ENCODE peak calls at places on chromosomes 11 and 22, in six cellular contexts. Z, G, V, W, O and K are unnamed samples.

GRCh38 chr11:14971865-14972580 is at the start of gene CALCA:
- DNase-seq in W (no peak), G (no peak), V (peak), O (no peak), Z (no peak), K (no peak)

GRCh38 chr11:10325398-10326079 is 20.7 kb downstream of the ADM start:
- DNase-seq in W (no peak), O (no peak), Z (no peak), G (no peak), V (no peak), K (no peak)

GRCh38 chr11:73233704-73234402 is 15.8 kb downstream of the P2RY2 start:
- DNase-seq in Z (peak), V (no peak), G (no peak), O (peak), W (no peak), K (no peak)

GRCh38 chr11:2777396-2777795 is 77.6 kb upstream of the KCNQ1OT1 start:
- DNase-seq in Z (peak), G (peak), O (peak), V (no peak), W (no peak), K (no peak)

GRCh38 chr11:112881461-112881860 is 79.8 kb upstream of the NCAM1 start:
- DNase-seq in Z (no peak), O (peak), V (peak), G (no peak), W (no peak), K (peak)

GRCh38 chr11:3916962-3917361 is 61.5 kb downstream of the STIM1 start:
- DNase-seq in W (no peak), V (no peak), Z (no peak), G (no peak), O (no peak), K (no peak)

GRCh38 chr11:99739464-99740089 is 718.8 kb downstream of the CNTN5 start:
- DNase-seq in V (peak), G (peak), Z (no peak), O (no peak), W (no peak), K (no peak)

GRCh38 chr11:93196816-93197382 is 892 bp downstream of the SLC36A4 start:
- DNase-seq in W (no peak), V (peak), O (no peak), Z (no peak), G (no peak), K (no peak)

GRCh38 chr11:86811637-86812321 is 11.4 kb downstream of the PRSS23 start:
- DNase-seq in V (peak), G (no peak), Z (no peak), W (no peak), O (no peak), K (no peak)

GRCh38 chr22:44274918-44275665 is 37.7 kb downstream of the SHISAL1 start:
- DNase-seq in Z (peak), V (no peak), W (no peak), G (no peak), O (no peak), K (no peak)

GRCh38 chr11:106961518-106961917 is 56.8 kb downstream of the GUCY1A2 start:
- DNase-seq in Z (no peak), G (no peak), V (no peak), W (no peak), O (no peak), K (no peak)

GRCh38 chr22:48918585-48919186 is 909.0 kb downstream of the BRD1 start:
- DNase-seq in Z (no peak), O (peak), G (no peak), W (no peak), V (no peak), K (no peak)

GRCh38 chr11:57547854-57548377 is 10.5 kb downstream of the SMTNL1 start:
- DNase-seq in G (no peak), V (no peak), Z (no peak), O (no peak), W (no peak), K (no peak)

GRCh38 chr11:7796842-7797241 is at the start of gene OR5P2:
- DNase-seq in G (no peak), W (no peak), Z (no peak), V (no peak), O (no peak), K (no peak)

GRCh38 chr22:31346255-31346732 is at the start of gene PATZ1:
- DNase-seq in W (peak), O (peak), V (peak), Z (peak), G (peak), K (no peak)

GRCh38 chr22:36008565-36008964 is 20.1 kb downstream of the RBFOX2 start:
- DNase-seq in Z (no peak), W (no peak), O (no peak), G (no peak), V (no peak), K (no peak)

GRCh38 chr11:61796127-61796526 is 3.4 kb downstream of the FEN1 start:
- DNase-seq in G (no peak), O (no peak), Z (no peak), V (no peak), W (no peak), K (no peak)

GRCh38 chr11:11620251-11620965 is 1.4 kb downstream of the GALNT18 start:
- DNase-seq in W (no peak), O (peak), V (peak), Z (peak), G (peak), K (peak)

GRCh38 chr22:35059632-35060031 is 6.3 kb upstream of the ISX start:
- DNase-seq in O (no peak), Z (no peak), G (no peak), W (no peak), V (no peak), K (no peak)

GRCh38 chr11:78192223-78192719 is 3.6 kb downstream of the USP35 start:
- DNase-seq in G (no peak), O (peak), W (no peak), V (no peak), Z (peak), K (no peak)

GRCh38 chr22:46657996-46658947 is 38.1 kb downstream of the GRAMD4 start:
- DNase-seq in Z (peak), O (no peak), G (no peak), V (no peak), W (no peak), K (no peak)

GRCh38 chr11:64947202-64947814 is 11.6 kb upstream of the GPHA2 start:
- DNase-seq in Z (no peak), W (no peak), V (no peak), O (no peak), G (peak), K (no peak)
- TF ChIP-seq CTCF in Z (no peak), W (no peak), V (peak), O (no peak), G (no peak), K (no peak)

DNA sequence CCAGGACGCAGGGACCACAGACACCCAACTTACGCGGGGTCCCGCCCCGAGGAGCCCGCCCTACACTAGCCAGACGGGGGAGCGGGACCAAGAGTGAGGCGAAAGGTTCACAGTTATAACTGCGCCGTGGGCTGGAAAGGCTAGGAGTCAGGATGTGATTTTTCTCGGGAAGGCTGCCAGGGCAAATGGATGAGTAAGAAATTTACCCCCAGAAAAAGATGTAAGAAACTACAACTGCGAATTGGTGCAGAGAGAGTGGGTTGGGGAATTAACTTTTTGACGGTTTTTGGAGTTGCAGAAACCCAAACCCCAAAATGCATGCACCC is 1.3 kb downstream of the TSPAN18 start:
- DNase-seq in V (no peak), Z (no peak), O (no peak), W (no peak), G (no peak), K (no peak)
- TF ChIP-seq CTCF in V (no peak), Z (peak), O (no peak), W (peak), G (peak), K (peak)

GRCh38 chr11:119624102-119624615 is 104.8 kb downstream of the NECTIN1 start:
- DNase-seq in W (no peak), G (no peak), V (peak), Z (no peak), O (peak), K (no peak)

GRCh38 chr11:119625206-119625988 is 103.6 kb downstream of the NECTIN1 start:
- DNase-seq in O (peak), V (no peak), Z (no peak), W (no peak), G (no peak), K (no peak)

GRCh38 chr11:119626197-119626909 is 102.6 kb downstream of the NECTIN1 start:
- DNase-seq in Z (no peak), V (no peak), O (no peak), W (no peak), G (no peak), K (no peak)

GRCh38 chr11:119622454-119623143 is 106.4 kb downstream of the NECTIN1 start:
- DNase-seq in Z (no peak), V (no peak), G (no peak), W (no peak), O (no peak), K (no peak)

DNA sequence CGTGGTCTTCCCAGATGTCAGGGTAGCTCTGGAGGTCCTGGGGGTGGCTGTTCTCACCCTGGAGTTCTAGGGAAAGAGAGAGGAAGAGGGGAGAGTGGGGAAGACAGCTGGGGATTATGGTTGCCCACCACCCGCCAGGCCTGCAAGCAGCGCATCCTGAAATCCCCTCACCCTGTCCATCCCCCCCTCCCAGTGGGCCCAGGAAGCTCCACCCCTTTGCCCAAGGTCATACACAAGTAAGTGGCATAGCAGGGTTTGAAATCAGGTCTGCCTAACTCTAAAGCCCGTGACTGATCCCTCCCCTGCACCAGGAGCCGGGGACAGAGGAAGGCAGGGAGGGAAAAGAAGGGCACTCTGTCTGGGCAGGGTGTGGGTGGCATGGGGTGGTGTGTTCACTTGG is 105.3 kb downstream of the NECTIN1 start:
- DNase-seq in W (no peak), Z (no peak), O (no peak), G (no peak), V (no peak), K (no peak)
- TF ChIP-seq CTCF in W (no peak), Z (no peak), O (no peak), G (no peak), V (no peak), K (no peak)

GRCh38 chr11:37449146-37449545 is 851.1 kb upstream of the RAG2 start:
- DNase-seq in V (peak), O (no peak), Z (no peak), W (no peak), G (no peak), K (no peak)
- TF ChIP-seq CTCF in V (peak), O (no peak), Z (peak), W (no peak), G (peak), K (peak)

GRCh38 chr22:23079240-23079768 is 9.0 kb downstream of the GNAZ start:
- DNase-seq in V (no peak), G (no peak), Z (no peak), W (no peak), O (no peak), K (no peak)
- TF ChIP-seq CTCF in V (no peak), G (no peak), Z (no peak), W (no peak), O (no peak), K (no peak)

GRCh38 chr11:21137813-21138212 is 468.4 kb downstream of the NELL1 start:
- DNase-seq in O (no peak), Z (no peak), G (no peak), V (no peak), W (no peak), K (no peak)

GRCh38 chr11:21144556-21144955 is 475.2 kb downstream of the NELL1 start:
- DNase-seq in Z (no peak), W (no peak), O (no peak), G (no peak), V (no peak), K (no peak)

DNA sequence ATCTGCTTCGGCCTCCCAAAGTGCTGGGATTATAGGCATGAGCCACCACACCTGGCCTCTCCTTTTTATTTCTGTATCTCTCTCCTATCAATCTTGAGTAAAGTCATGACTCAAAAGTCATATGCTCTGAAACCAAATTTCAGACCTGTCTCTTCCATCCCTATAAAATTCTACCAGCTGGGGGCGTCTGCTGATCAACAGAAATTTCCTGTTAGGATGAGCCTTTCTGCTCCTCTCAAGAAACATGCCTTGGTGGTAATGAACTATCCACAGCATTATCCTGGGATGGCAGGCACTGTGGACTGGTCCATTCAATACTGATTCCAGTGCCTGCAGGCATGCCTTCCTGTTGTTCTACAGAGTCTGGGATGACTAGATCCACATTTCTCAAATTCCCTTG is 472.6 kb downstream of the NELL1 start:
- DNase-seq in O (no peak), V (peak), W (no peak), G (peak), Z (no peak), K (no peak)
- TF ChIP-seq CTCF in O (no peak), V (peak), W (no peak), G (peak), Z (no peak), K (no peak)

GRCh38 chr11:69444381-69445130 is 36.9 kb upstream of the LINC01488 start:
- DNase-seq in V (peak), Z (no peak), G (peak), O (peak), W (no peak), K (peak)
- TF ChIP-seq CTCF in V (peak), Z (no peak), G (peak), O (no peak), W (no peak), K (peak)